ENCODE peak calls at places on chromosomes 3 and 15, in five cellular contexts. U is PC-9, K is OCI-LY7, C is neuronal stem cell, B is IMR-90. A is an unnamed sample.

GRCh38 chr3:31066999-31067398 is 172.5 kb upstream of the GADL1 start:
- DNase-seq in C (no peak), K (no peak), U (peak; percentile 61), B (peak; percentile 97), A (peak; percentile 79)

GRCh38 chr3:45688194-45688881 is 858 bp upstream of the SACM1L start:
- DNase-seq in K (peak; percentile 50), B (peak; percentile 33), U (no peak), C (peak; percentile 53), A (no peak)

GRCh38 chr3:147421184-147421912 is 12.2 kb downstream of the ZIC1 start:
- DNase-seq in C (peak; percentile 55), K (no peak), B (no peak), U (no peak), A (no peak)

GRCh38 chr15:31953573-31953972 is 76.7 kb upstream of the CHRNA7 start:
- DNase-seq in B (no peak), C (no peak), K (no peak), U (no peak), A (no peak)

GRCh38 chr3:150844484-150844883 is 60.8 kb downstream of the MINDY4B start:
- DNase-seq in B (no peak), K (no peak), U (no peak), C (no peak), A (no peak)

GRCh38 chr3:189446959-189447560 is 184.1 kb upstream of the TP63 start:
- DNase-seq in B (no peak), K (no peak), C (no peak), U (no peak), A (no peak)

GRCh38 chr3:130621824-130622223 is 104.8 kb downstream of the COL6A6 start:
- DNase-seq in K (no peak), U (no peak), C (no peak), B (no peak), A (no peak)

GRCh38 chr15:67967871-67968423 is 86.2 kb upstream of the PIAS1 start:
- DNase-seq in B (peak; percentile 47), U (peak; percentile 43), C (peak; percentile 72), K (no peak), A (no peak)

GRCh38 chr3:159200176-159200575 is 398.3 kb downstream of the MFSD1 start:
- DNase-seq in K (no peak), C (no peak), B (no peak), U (peak; percentile 63), A (peak; percentile 72)

GRCh38 chr3:144273611-144274010 is 302.0 kb downstream of the DIPK2A start:
- DNase-seq in U (no peak), B (peak; percentile 15), K (no peak), C (no peak), A (no peak)

GRCh38 chr3:19213608-19214220 is 65.4 kb downstream of the KCNH8 start:
- DNase-seq in K (peak; percentile 51), B (no peak), C (no peak), U (no peak), A (no peak)

GRCh38 chr3:69012836-69013255 is 638 bp downstream of the EOGT start:
- DNase-seq in K (peak; percentile 20), B (peak; percentile 67), C (peak; percentile 17), U (no peak), A (no peak)

GRCh38 chr3:141335531-141336042 is 32.7 kb upstream of the ZBTB38 start:
- DNase-seq in K (no peak), U (no peak), C (no peak), B (peak; percentile 67), A (peak; percentile 8)

GRCh38 chr3:72678380-72678779 is 169.9 kb downstream of the SHQ1 start:
- DNase-seq in K (no peak), U (no peak), B (no peak), C (no peak), A (no peak)

GRCh38 chr3:38805765-38806386 is 10.1 kb downstream of the SCN10A start:
- DNase-seq in K (peak; percentile 68), B (peak; percentile 74), U (peak; percentile 33), C (peak; percentile 95), A (peak; percentile 43)

GRCh38 chr15:31332020-31332680 is 5.5 kb downstream of the KLF13 start:
- DNase-seq in B (no peak), C (no peak), U (no peak), K (no peak), A (no peak)

GRCh38 chr3:141996437-141996836 is 120.0 kb downstream of the ATP1B3 start:
- DNase-seq in C (no peak), U (no peak), K (no peak), B (no peak), A (peak; percentile 3)

GRCh38 chr3:189911001-189911400 is 209.7 kb downstream of the P3H2 start:
- DNase-seq in U (peak; percentile 36), C (no peak), K (no peak), B (no peak), A (peak; percentile 52)

GRCh38 chr3:188881954-188882641 is 289.7 kb upstream of the TPRG1 start:
- DNase-seq in B (peak; percentile 95), K (no peak), U (no peak), C (no peak), A (no peak)

GRCh38 chr15:93040288-93041158 is 48.5 kb downstream of the RGMA start:
- DNase-seq in B (no peak), K (no peak), U (no peak), C (no peak), A (no peak)

GRCh38 chr15:63967616-63968015 is 78.7 kb downstream of the DAPK2 start:
- DNase-seq in K (no peak), C (no peak), U (no peak), B (no peak), A (no peak)

GRCh38 chr15:25541228-25541627 is 102.4 kb upstream of the UBE3A start:
- DNase-seq in K (no peak), C (no peak), B (no peak), U (no peak), A (no peak)

GRCh38 chr3:143604849-143605660 is 243.2 kb downstream of the SLC9A9 start:
- DNase-seq in B (no peak), C (no peak), U (no peak), K (no peak), A (no peak)

GRCh38 chr15:77025941-77026411 is 31.1 kb downstream of the PSTPIP1 start:
- DNase-seq in U (no peak), C (no peak), B (no peak), K (no peak), A (no peak)

DNA sequence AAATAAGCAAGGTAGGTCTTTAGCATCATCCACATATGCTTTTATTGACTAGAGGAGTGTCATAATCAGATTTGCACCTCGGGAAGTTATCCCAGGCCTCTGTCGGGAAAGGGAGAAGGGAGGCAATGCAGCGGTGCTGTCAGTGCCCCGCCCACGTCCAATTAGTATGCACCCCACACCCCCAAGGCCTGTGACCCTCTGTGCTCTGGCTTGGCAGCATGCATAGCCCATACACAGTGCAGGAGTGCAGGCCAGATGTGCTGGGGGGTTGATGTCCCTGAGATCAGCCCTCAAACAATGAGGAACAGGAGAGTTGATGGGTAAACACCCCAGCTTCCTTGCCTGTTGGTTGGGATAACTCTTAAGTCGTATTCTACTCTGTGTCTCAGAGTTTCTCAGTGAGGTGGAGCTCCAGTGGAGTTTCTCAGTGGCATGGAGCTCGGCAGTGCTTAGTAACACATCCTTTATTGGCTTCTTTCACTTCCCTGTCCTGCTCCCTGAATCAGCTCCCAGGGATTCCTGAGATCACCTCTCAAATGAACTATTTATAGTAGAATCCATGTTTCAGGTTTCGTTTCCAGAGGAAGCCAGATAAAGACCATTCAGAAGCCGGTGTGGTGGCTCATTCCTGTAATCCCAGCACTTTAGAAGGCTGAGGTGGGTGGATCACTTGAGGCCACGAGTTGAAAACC is 26.8 kb upstream of the NDUFB4 start:
- DNase-seq in K (no peak), C (no peak), B (peak; percentile 32), U (no peak), A (no peak)
- H3K27ac ChIP-seq in K (no peak overlapping the region), C (no peak overlapping the region), B (no peak overlapping the region), U (no peak overlapping the region), A (no peak overlapping the region)

DNA sequence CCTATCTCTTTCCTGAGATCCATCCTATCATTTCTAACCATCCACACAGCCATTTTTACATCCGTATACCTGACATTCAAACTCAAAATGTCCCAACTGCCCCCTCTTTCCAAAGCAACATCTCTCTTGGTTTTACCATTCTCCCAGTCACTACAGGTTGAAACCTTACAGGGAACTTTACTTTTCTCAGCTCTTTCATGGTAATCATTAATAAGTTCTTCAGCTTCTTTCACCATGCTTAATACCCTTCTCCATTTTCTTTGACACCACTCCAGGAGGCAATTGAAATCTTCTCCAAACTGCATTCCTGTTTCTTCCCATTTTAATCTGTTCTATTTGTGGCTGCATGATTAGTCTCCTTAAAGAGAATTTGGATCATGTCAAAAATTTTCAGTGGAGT is 352.5 kb downstream of the GAP43 start:
- DNase-seq in B (no peak), C (no peak), U (no peak), K (no peak), A (no peak)
- H3K27ac ChIP-seq in B (no peak overlapping the region), C (no peak overlapping the region), U (no peak overlapping the region), K (no peak overlapping the region), A (no peak overlapping the region)

GRCh38 chr3:124851905-124852304 is 35.3 kb downstream of the ITGB5 start:
- DNase-seq in B (no peak), K (no peak), C (no peak), U (no peak), A (no peak)

GRCh38 chr3:124850212-124850611 is 37.0 kb downstream of the ITGB5 start:
- DNase-seq in B (no peak), U (no peak), K (no peak), C (no peak), A (no peak)

GRCh38 chr3:124853446-124853845 is 33.7 kb downstream of the ITGB5 start:
- DNase-seq in B (no peak), K (no peak), U (no peak), C (no peak), A (no peak)

GRCh38 chr3:124850633-124851032 is 36.5 kb downstream of the ITGB5 start:
- DNase-seq in U (no peak), C (no peak), B (peak; percentile 70), K (no peak), A (no peak)

GRCh38 chr3:124851136-124851535 is 36.0 kb downstream of the ITGB5 start:
- DNase-seq in K (no peak), B (no peak), C (no peak), U (no peak), A (no peak)
- H3K27ac ChIP-seq in K (no peak overlapping the region), B (no peak overlapping the region), C (no peak overlapping the region), U (no peak overlapping the region), A (no peak overlapping the region)

GRCh38 chr3:110710605-110711004 is 361.0 kb upstream of the NECTIN3 start:
- DNase-seq in C (no peak), B (no peak), K (no peak), U (no peak), A (no peak)
- H3K27ac ChIP-seq in C (no peak overlapping the region), B (no peak overlapping the region), K (no peak overlapping the region), U (no peak overlapping the region), A (no peak overlapping the region)

A was measured in epithelial cell of prostate.